ENCODE peak calls at places on chromosomes 4 and X, in five cellular contexts. T is adrenal gland; H is IMR-90; C is stimulated activated CD4-positive, alpha-beta T cell treated with anti-CD3 and anti-CD28 coated beads, Interleukin-4, amount 100 ng/mL, for 1 hour; L is activated CD4-positive, CD25-positive, alpha-beta regulatory T cell. U is an unnamed sample.

GRCh38 chrX:153620576-153620975 is 21.6 kb upstream of the CCNQ start:
- DNase-seq in T (no peak), H (no peak), C (no peak), L (no peak), U (no peak)

GRCh38 chrX:8345473-8345872 is 119.2 kb upstream of the VCX3B start:
- DNase-seq in T (no peak), H (no peak), C (no peak), L (no peak), U (no peak)

GRCh38 chr4:108766058-108766457 is 3.2 kb upstream of the ETNPPL start:
- DNase-seq in T (no peak), H (no peak), C (no peak), L (no peak), U (no peak)

GRCh38 chr4:161252520-161253141 is 911.2 kb downstream of the FSTL5 start:
- DNase-seq in T (no peak), H (peak), C (no peak), L (no peak), U (peak)

GRCh38 chrX:140229187-140229586 is 263.9 kb upstream of the CXorf66 start:
- DNase-seq in T (no peak), H (no peak), C (no peak), L (no peak), U (peak)

GRCh38 chr4:37837446-37837845 is 11.0 kb downstream of the PGM2 start:
- DNase-seq in T (no peak), H (peak), C (no peak), L (no peak), U (peak)

GRCh38 chr4:7547368-7548040 is 112.8 kb upstream of the PSAPL1 start:
- DNase-seq in T (no peak), H (peak), C (no peak), L (no peak), U (peak)

GRCh38 chr4:27048350-27049100 is 187.9 kb downstream of the STIM2 start:
- DNase-seq in T (no peak), H (peak), C (no peak), L (no peak), U (peak)

GRCh38 chr4:133565379-133565778 is 416.3 kb downstream of the PCDH10 start:
- DNase-seq in T (no peak), H (peak), C (no peak), L (no peak), U (peak)

GRCh38 chrX:11100281-11101035 is 10.7 kb upstream of the HCCS start:
- DNase-seq in T (peak), H (peak), C (no peak), L (no peak), U (peak)

GRCh38 chr4:85953651-85954018 is 406.2 kb downstream of the MAPK10 start:
- DNase-seq in T (no peak), H (peak), C (no peak), L (no peak), U (peak)

GRCh38 chr4:118410143-118410542 is 57.3 kb upstream of the PRSS12 start:
- DNase-seq in T (no peak), H (peak), C (no peak), L (no peak), U (peak)

GRCh38 chr4:187478292-187479205 is 517.0 kb upstream of the ZFP42 start:
- DNase-seq in T (no peak), H (peak), C (no peak), L (no peak), U (peak)

GRCh38 chr4:41538017-41538733 is at the start of gene LIMCH1:
- DNase-seq in T (peak), H (no peak), C (no peak), L (no peak), U (no peak)

GRCh38 chr4:137601924-137602323 is 69.6 kb upstream of the PCDH18 start:
- DNase-seq in T (no peak), H (peak), C (no peak), L (no peak), U (peak)

GRCh38 chrX:119040432-119040831 is 32.4 kb upstream of the CT47C1 start:
- DNase-seq in T (no peak), H (no peak), C (no peak), L (no peak), U (no peak)

GRCh38 chr4:83644677-83645639 is 109.0 kb downstream of the GPAT3 start:
- DNase-seq in T (no peak), H (peak), C (no peak), L (no peak), U (peak)

GRCh38 chrX:70970482-70970999 is 39.6 kb upstream of the SLC7A3 start:
- DNase-seq in T (no peak), H (peak), C (no peak), L (no peak), U (peak)

GRCh38 chr4:40662962-40663604 is 33.4 kb upstream of the RBM47 start:
- DNase-seq in T (peak), H (peak), C (peak), L (no peak), U (peak)

GRCh38 chrX:136639506-136640176 is 8.3 kb upstream of the CD40LG start:
- DNase-seq in T (no peak), H (no peak), C (no peak), L (no peak), U (peak)

GRCh38 chrX:20594985-20595384 is 328.3 kb upstream of the RPS6KA3 start:
- DNase-seq in T (no peak), H (no peak), C (no peak), L (no peak), U (peak)

GRCh38 chrX:8868906-8869305 is 67.7 kb upstream of the FAM9A start:
- DNase-seq in T (no peak), H (peak), C (no peak), L (no peak), U (peak)

GRCh38 chr4:137960371-137961050 is 281.6 kb downstream of the SLC7A11 start:
- DNase-seq in T (no peak), H (peak), C (no peak), L (no peak), U (peak)

GRCh38 chr4:4386736-4387392 is at the start of gene NSG1:
- DNase-seq in T (peak), H (peak), C (peak), L (no peak), U (peak)

GRCh38 chr4:137994858-137995257 is 247.3 kb downstream of the SLC7A11 start:
- DNase-seq in T (no peak), H (peak), C (no peak), L (no peak), U (peak)

GRCh38 chr4:147134536-147135210 is 189.0 kb upstream of the TTC29 start:
- DNase-seq in T (no peak), H (no peak), C (no peak), L (no peak), U (peak)

GRCh38 chrX:100870527-100870926 is 3.6 kb downstream of the NOX1 start:
- DNase-seq in T (no peak), H (no peak), C (no peak), L (no peak), U (no peak)

GRCh38 chr4:80615099-80615498 is 279.6 kb downstream of the CFAP299 start:
- DNase-seq in T (no peak), H (no peak), C (no peak), L (no peak), U (no peak)

GRCh38 chrX:8306296-8306975 is 135.4 kb upstream of the VCX2 start:
- DNase-seq in T (no peak), H (no peak), C (no peak), L (no peak), U (no peak)

GRCh38 chr4:102757681-102758080 is 3.1 kb downstream of the MANBA start:
- DNase-seq in T (no peak), H (no peak), C (no peak), L (no peak), U (no peak)

GRCh38 chr4:17418010-17418409 is 93.9 kb downstream of the QDPR start:
- DNase-seq in T (no peak), H (no peak), C (no peak), L (no peak), U (no peak)

GRCh38 chr4:103451341-103451740 is 253.2 kb upstream of the CENPE start:
- DNase-seq in T (no peak), H (no peak), C (no peak), L (no peak), U (no peak)

GRCh38 chr4:90317785-90318184 is 190.6 kb downstream of the CCSER1 start:
- DNase-seq in T (no peak), H (peak), C (no peak), L (no peak), U (peak)

GRCh38 chr4:158051401-158052235 is 121.2 kb downstream of the GASK1B start:
- DNase-seq in T (peak), H (peak), C (no peak), L (no peak), U (peak)

GRCh38 chrX:83819304-83819703 is 41.6 kb upstream of the CYLC1 start:
- DNase-seq in T (no peak), H (no peak), C (no peak), L (no peak), U (no peak)

GRCh38 chr4:127586922-127587571 is 45.7 kb upstream of the INTU start:
- DNase-seq in T (no peak), H (peak), C (no peak), L (no peak), U (peak)

GRCh38 chr4:40283968-40284367 is 51.2 kb upstream of the CHRNA9 start:
- DNase-seq in T (no peak), H (no peak), C (peak), L (peak), U (no peak)

U was measured in choroid plexus epithelial cell.